ENCODE peak calls at places on chromosomes 13 and 19, in eight cellular contexts. H is left colon; N is heart left ventricle; Y is stimulated activated CD8-positive, alpha-beta memory T cell treated with anti-CD3 and anti-CD28 coated beads, Interleukin-12 subunit alpha, Interleukin-12 subunit beta, amount 100 ng/mL, for 1 hour; D is stimulated activated CD4-positive, alpha-beta T cell treated with anti-CD3 and anti-CD28 coated beads, Interleukin-1b, Interleukin-23, amount 100 ng/mL, for 24 hours; W is anterior cingulate cortex; X is activated CD4-positive, alpha-beta T cell treated with anti-CD3 and anti-CD28 coated beads, Interleukin-2, amount 50 U/mL, for 24 hours; V is NCI-H1694 treated with DMSO at 0.1 percent for 48 hours. L is an unnamed sample.

GRCh38 chr19:57587529-57587928 is 3.6 kb downstream of the ZIK1 start:
- DNase-seq in D (no peak), V (no peak), H (no peak), W (no peak), Y (no peak), X (no peak), N (no peak), L (no peak)

GRCh38 chr13:113759525-113760137 is 605 bp downstream of the TMEM255B start:
- DNase-seq in N (peak; percentile 52), Y (no peak), V (no peak), W (no peak), X (no peak), H (no peak), D (no peak), L (no peak)

GRCh38 chr19:15265849-15266248 is 33.6 kb upstream of the EPHX3 start:
- DNase-seq in H (peak; percentile 72), N (peak; percentile 86), D (no peak), Y (no peak), W (peak; percentile 92), X (no peak), V (peak; percentile 53), L (no peak)

GRCh38 chr19:34189917-34190425 is 17.7 kb downstream of the LSM14A start:
- DNase-seq in N (no peak), W (no peak), V (no peak), H (no peak), Y (no peak), X (no peak), D (no peak), L (no peak)

GRCh38 chr19:6276447-6276846 is 3.3 kb downstream of the MLLT1 start:
- DNase-seq in X (no peak), H (peak; percentile 67), Y (no peak), N (no peak), V (no peak), W (no peak), D (no peak), L (no peak)

GRCh38 chr13:73056054-73056962 is 2.5 kb upstream of the KLF5 start:
- DNase-seq in D (no peak), Y (no peak), X (no peak), N (no peak), H (no peak), V (no peak), W (no peak), L (no peak)

GRCh38 chr13:94280845-94281244 is 198.6 kb downstream of the DCT start:
- DNase-seq in W (no peak), V (no peak), N (no peak), H (no peak), D (no peak), Y (no peak), X (no peak), L (no peak)

GRCh38 chr13:44904982-44905381 is 84.3 kb downstream of the NUFIP1 start:
- DNase-seq in N (peak; percentile 26), D (no peak), W (peak; percentile 8), Y (no peak), H (peak; percentile 46), X (no peak), V (no peak), L (no peak)

GRCh38 chr13:20127563-20128458 is 33.0 kb downstream of the GJA3 start:
- DNase-seq in W (peak; percentile 13), V (no peak), D (no peak), X (no peak), N (peak; percentile 82), H (peak; percentile 65), Y (no peak), L (no peak)

GRCh38 chr13:30745917-30746686 is 10.8 kb downstream of the ALOX5AP start:
- DNase-seq in X (no peak), Y (no peak), V (no peak), D (no peak), W (no peak), H (peak; percentile 73), N (no peak), L (no peak)

GRCh38 chr13:35927554-35927953 is 203.6 kb downstream of the DCLK1 start:
- DNase-seq in H (no peak), Y (no peak), D (no peak), W (no peak), N (no peak), V (no peak), X (no peak), L (no peak)

GRCh38 chr13:25044071-25044470 is 51.9 kb upstream of the PABPC3 start:
- DNase-seq in H (no peak), D (no peak), N (no peak), X (no peak), W (no peak), V (no peak), Y (no peak), L (no peak)

GRCh38 chr19:6610934-6611370 is 20.0 kb upstream of the CD70 start:
- DNase-seq in X (no peak), V (no peak), Y (no peak), W (no peak), H (no peak), D (no peak), N (no peak), L (no peak)

GRCh38 chr13:27006519-27007161 is 165.0 kb downstream of the USP12 start:
- DNase-seq in X (no peak), W (peak; percentile 56), H (peak; percentile 66), D (no peak), V (peak; percentile 67), Y (no peak), N (no peak), L (no peak)

GRCh38 chr13:35646061-35646774 is 169.7 kb upstream of the MAB21L1 start:
- DNase-seq in V (no peak), W (no peak), D (no peak), X (no peak), N (no peak), H (no peak), Y (no peak), L (no peak)

GRCh38 chr13:91601273-91601672 is 202.9 kb downstream of the GPC5 start:
- DNase-seq in W (no peak), H (no peak), Y (no peak), V (no peak), X (no peak), N (no peak), D (no peak), L (no peak)

GRCh38 chr13:109813663-109814062 is 27.3 kb upstream of the IRS2 start:
- DNase-seq in W (no peak), V (no peak), D (no peak), X (no peak), N (no peak), H (no peak), Y (no peak), L (no peak)

GRCh38 chr13:31970237-31970930 is 61.2 kb upstream of the FRY start:
- DNase-seq in D (no peak), V (no peak), X (no peak), N (no peak), H (no peak), Y (no peak), W (no peak), L (no peak)

GRCh38 chr13:31051999-31052398 is 109.7 kb downstream of the HSPH1 start:
- DNase-seq in D (no peak), X (no peak), W (no peak), H (no peak), Y (no peak), N (no peak), V (no peak), L (no peak)

GRCh38 chr13:100394005-100394695 is 194.4 kb downstream of the GGACT start:
- DNase-seq in X (no peak), D (no peak), Y (no peak), H (no peak), N (no peak), V (no peak), W (no peak), L (no peak)

GRCh38 chr13:47175172-47175806 is 278.4 kb upstream of the HTR2A start:
- DNase-seq in Y (no peak), N (no peak), X (no peak), W (no peak), D (no peak), V (no peak), H (no peak), L (no peak)

GRCh38 chr19:55704494-55705245 is 29.6 kb downstream of the EPN1 start:
- DNase-seq in X (no peak), H (no peak), V (no peak), Y (no peak), W (peak; percentile 10), D (no peak), N (no peak), L (no peak)

GRCh38 chr19:33005440-33005839 is 33.4 kb downstream of the FAAP24 start:
- DNase-seq in Y (no peak), D (no peak), X (no peak), H (no peak), W (no peak), V (no peak), N (no peak), L (peak; percentile 20)

GRCh38 chr13:42396501-42396900 is 124.5 kb downstream of the AKAP11 start:
- DNase-seq in H (peak; percentile 30), V (no peak), W (no peak), D (no peak), N (no peak), Y (no peak), X (peak; percentile 26), L (no peak)

GRCh38 chr19:1172353-1173159 is 1.5 kb downstream of the SBNO2 start:
- DNase-seq in X (no peak), H (peak; percentile 83), W (peak; percentile 15), N (no peak), V (peak; percentile 5), Y (no peak), D (no peak), L (no peak)

GRCh38 chr13:99145461-99145860 is 55.2 kb upstream of the UBAC2 start:
- DNase-seq in D (no peak), W (no peak), V (no peak), Y (no peak), N (no peak), X (no peak), H (no peak), L (no peak)

GRCh38 chr19:20640023-20640422 is 21.3 kb downstream of the ZNF626 start:
- DNase-seq in H (no peak), X (no peak), W (no peak), N (no peak), Y (no peak), V (no peak), D (no peak), L (no peak)

GRCh38 chr19:28686741-28687140 is 526.2 kb downstream of the UQCRFS1 start:
- DNase-seq in W (no peak), X (no peak), V (no peak), Y (no peak), N (no peak), H (no peak), D (no peak), L (no peak)

GRCh38 chr13:94706854-94707399 is 5.4 kb downstream of the SOX21 start:
- DNase-seq in W (peak; percentile 38), D (no peak), X (no peak), N (no peak), V (no peak), Y (no peak), H (no peak), L (no peak)

GRCh38 chr19:45640849-45641273 is 1.7 kb upstream of the EML2 start:
- DNase-seq in H (peak; percentile 45), Y (no peak), N (no peak), V (no peak), X (no peak), W (no peak), D (peak; percentile 62), L (no peak)

GRCh38 chr13:113460599-113460998 is 7.3 kb upstream of the ADPRHL1 start:
- DNase-seq in W (no peak), N (no peak), V (no peak), D (no peak), H (no peak), Y (no peak), X (no peak), L (no peak)

GRCh38 chr13:38690231-38690630 is 3.4 kb downstream of the FREM2 start:
- DNase-seq in Y (no peak), W (no peak), D (no peak), H (no peak), X (no peak), V (no peak), N (no peak), L (no peak)

GRCh38 chr19:42113641-42114348 is 18.5 kb downstream of the POU2F2 start:
- DNase-seq in D (no peak), X (no peak), Y (no peak), V (peak; percentile 14), H (no peak), N (no peak), W (no peak), L (no peak)

GRCh38 chr19:19488041-19488874 is 27.1 kb downstream of the TSSK6 start:
- DNase-seq in X (no peak), D (no peak), H (peak; percentile 82), N (peak; percentile 43), W (no peak), Y (no peak), V (no peak), L (no peak)